ENCODE peak calls at places on chromosomes 5 and 9, in four cellular contexts. I is posterior vena cava, Z is fibroblast of lung, O is DMS79 treated with DMSO at 0.1 percent for 48 hours. V is an unnamed sample.

GRCh38 chr5:59193616-59194319 is 610.9 kb downstream of the RAB3C start:
- DNase-seq in I (no peak), Z (peak; percentile 95), O (no peak), V (peak; percentile 69)

GRCh38 chr5:322942-323879 is 1.7 kb downstream of the AHRR start:
- DNase-seq in I (no peak), Z (peak; percentile 35), O (peak; percentile 34), V (peak; percentile 49)

GRCh38 chr9:109506097-109506712 is 8.1 kb upstream of the PTPN3 start:
- DNase-seq in I (no peak), Z (no peak), O (no peak), V (no peak)

GRCh38 chr5:178940569-178941360 is at the start of gene ZNF454:
- DNase-seq in I (peak; percentile 97), Z (peak; percentile 94), O (no peak), V (peak; percentile 98)

GRCh38 chr5:136132557-136133415 is at the start of gene SMAD5:
- DNase-seq in I (peak; percentile 99), Z (peak; percentile 93), O (peak; percentile 28), V (peak; percentile 99)

GRCh38 chr5:120630550-120630949 is 166.4 kb downstream of the PRR16 start:
- DNase-seq in I (no peak), Z (no peak), O (no peak), V (no peak)

GRCh38 chr9:108639736-108640135 is 216.1 kb downstream of the ACTL7B start:
- DNase-seq in I (no peak), Z (no peak), O (no peak), V (no peak)

GRCh38 chr9:118882674-118883073 is 486.6 kb downstream of the BRINP1 start:
- DNase-seq in I (no peak), Z (peak; percentile 86), O (no peak), V (peak; percentile 11)

GRCh38 chr5:124718376-124718775 is 28.1 kb downstream of the ZNF608 start:
- DNase-seq in I (no peak), Z (peak; percentile 43), O (peak; percentile 37), V (peak; percentile 41)

GRCh38 chr5:131441184-131441583 is 177.3 kb downstream of the CDC42SE2 start:
- DNase-seq in I (no peak), Z (no peak), O (no peak), V (no peak)

GRCh38 chr5:66967102-66967501 is 229.5 kb downstream of the CD180 start:
- DNase-seq in I (no peak), Z (peak; percentile 87), O (no peak), V (no peak)

GRCh38 chr9:132638240-132638639 is 31.5 kb downstream of the DDX31 start:
- DNase-seq in I (no peak), Z (no peak), O (no peak), V (no peak)

GRCh38 chr9:94016744-94017143 is 61.6 kb upstream of the BARX1 start:
- DNase-seq in I (no peak), Z (no peak), O (no peak), V (no peak)